ENCODE peak calls at places on chromosomes 13 and 19, in seven cellular contexts. X is fibroblast of mammary gland, K is BJ, E is lower leg skin, N is heart right ventricle, L is stomach, A is AG04450. F is an unnamed sample.

GRCh38 chr19:13864513-13865242 is 12.3 kb upstream of the NANOS3 start:
- DNase-seq in X (no peak), K (no peak), E (no peak), N (no peak), L (no peak), A (no peak), F (no peak)

GRCh38 chr13:83882626-83882959 is 319 bp upstream of the SLITRK1 start:
- DNase-seq in X (no peak), K (no peak), E (no peak), N (no peak), L (no peak), A (no peak), F (no peak)

GRCh38 chr13:100707818-100708740 is 33.5 kb upstream of the TMTC4 start:
- DNase-seq in X (peak; percentile 57), K (no peak), E (no peak), N (no peak), L (no peak), A (no peak), F (no peak)

GRCh38 chr19:57317503-57317902 is 2.8 kb upstream of the ZNF543 start:
- DNase-seq in X (no peak), K (no peak), E (no peak), N (no peak), L (no peak), A (no peak), F (no peak)

GRCh38 chr13:51538626-51539179 is 45.6 kb upstream of the WDFY2 start:
- DNase-seq in X (no peak), K (no peak), E (no peak), N (no peak), L (no peak), A (no peak), F (no peak)

GRCh38 chr13:90547272-90547790 is 800.2 kb upstream of the MIR17HG start:
- DNase-seq in X (no peak), K (no peak), E (no peak), N (no peak), L (no peak), A (no peak), F (no peak)

GRCh38 chr13:47661076-47661475 is 340.0 kb downstream of the SUCLA2 start:
- DNase-seq in X (peak; percentile 99), K (peak; percentile 58), E (no peak), N (no peak), L (no peak), A (peak; percentile 23), F (peak; percentile 53)

GRCh38 chr19:10270180-10270615 is 722 bp upstream of the ICAM1 start:
- DNase-seq in X (no peak), K (no peak), E (peak; percentile 95), N (peak; percentile 73), L (peak; percentile 75), A (no peak), F (no peak)

GRCh38 chr19:7900931-7901330 is 2.7 kb upstream of the MAP2K7 start:
- DNase-seq in X (no peak), K (no peak), E (no peak), N (no peak), L (no peak), A (no peak), F (no peak)

GRCh38 chr19:35673121-35673804 is 6.9 kb downstream of the UPK1A start:
- DNase-seq in X (peak; percentile 71), K (no peak), E (no peak), N (no peak), L (peak; percentile 43), A (no peak), F (no peak)

GRCh38 chr19:40804783-40805242 is 5.8 kb downstream of the EGLN2 start:
- DNase-seq in X (no peak), K (no peak), E (no peak), N (no peak), L (peak; percentile 73), A (no peak), F (no peak)

GRCh38 chr13:94825507-94825906 is 113.2 kb upstream of the SOX21 start:
- DNase-seq in X (peak; percentile 67), K (no peak), E (no peak), N (peak; percentile 67), L (peak; percentile 33), A (no peak), F (no peak)

GRCh38 chr19:48480476-48481190 is 11.5 kb downstream of the CYTH2 start:
- DNase-seq in X (peak; percentile 16), K (no peak), E (peak; percentile 92), N (peak; percentile 53), L (no peak), A (no peak), F (no peak)

GRCh38 chr13:111184685-111185401 is 69.7 kb downstream of the ARHGEF7 start:
- DNase-seq in X (peak; percentile 32), K (no peak), E (no peak), N (peak; percentile 78), L (no peak), A (no peak), F (no peak)

GRCh38 chr13:30094015-30094533 is 213.3 kb downstream of the KATNAL1 start:
- DNase-seq in X (no peak), K (no peak), E (no peak), N (no peak), L (no peak), A (no peak), F (no peak)

GRCh38 chr13:74465279-74465678 is 331.1 kb upstream of the KLF12 start:
- DNase-seq in X (no peak), K (no peak), E (no peak), N (no peak), L (no peak), A (no peak), F (no peak)

GRCh38 chr13:37029617-37030016 is 29.0 kb downstream of the EXOSC8 start:
- DNase-seq in X (peak; percentile 60), K (no peak), E (no peak), N (no peak), L (no peak), A (peak; percentile 1), F (no peak)

GRCh38 chr19:17611462-17612244 is 56.2 kb downstream of the COLGALT1 start:
- DNase-seq in X (no peak), K (no peak), E (no peak), N (no peak), L (no peak), A (no peak), F (no peak)

GRCh38 chr13:58950911-58951310 is 1212.8 kb downstream of the DIAPH3 start:
- DNase-seq in X (no peak), K (no peak), E (no peak), N (no peak), L (no peak), A (no peak), F (no peak)

GRCh38 chr13:73984949-73985691 is 149.1 kb downstream of the KLF12 start:
- DNase-seq in X (no peak), K (no peak), E (no peak), N (peak; percentile 29), L (no peak), A (no peak), F (no peak)

GRCh38 chr13:35957174-35957867 is 173.9 kb downstream of the DCLK1 start:
- DNase-seq in X (peak; percentile 83), K (peak; percentile 58), E (no peak), N (no peak), L (no peak), A (no peak), F (no peak)

DNA sequence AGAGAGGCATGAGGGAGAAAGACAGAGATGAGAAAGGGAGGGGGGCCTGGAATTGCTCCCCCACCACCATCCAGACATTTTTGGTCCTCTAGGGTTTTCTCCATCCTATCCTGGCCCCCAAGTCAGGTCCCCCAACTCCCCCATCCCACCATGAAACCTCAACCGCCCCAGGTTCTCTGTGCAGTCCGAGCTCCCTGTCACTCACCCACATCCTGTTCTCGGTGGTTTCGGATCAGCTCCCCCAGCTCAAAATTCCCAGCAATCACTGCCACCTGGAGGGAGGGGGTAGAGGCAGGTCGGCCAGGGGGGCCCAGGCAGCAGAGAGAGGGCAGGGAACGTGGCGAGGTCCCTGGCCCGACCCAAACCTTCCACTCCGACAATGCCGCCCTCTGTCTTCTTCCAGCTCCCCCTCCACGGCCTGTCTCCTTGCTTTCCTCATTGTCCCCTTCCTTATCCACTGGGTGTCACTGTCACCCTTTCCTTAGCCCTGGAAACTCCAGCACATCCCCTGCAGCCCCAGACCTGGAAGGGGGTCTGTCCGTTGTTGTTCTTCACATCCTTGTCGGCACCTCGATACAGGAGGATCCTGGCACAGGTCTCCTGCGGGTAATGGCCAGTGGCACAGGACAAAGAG is 15.6 kb downstream of the SHANK1 start:
- DNase-seq in X (no peak), K (no peak), E (no peak), N (no peak), L (no peak), A (no peak), F (no peak)
- TF ChIP-seq CTCF in X (peak; percentile 3), K (no peak), E (no peak), N (no peak), L (no peak), A (no peak), F (peak; percentile 11)

GRCh38 chr13:67076378-67076777 is 153.8 kb downstream of the PCDH9 start:
- DNase-seq in X (no peak), K (peak; percentile 4), E (no peak), N (no peak), L (no peak), A (no peak), F (no peak)

GRCh38 chr13:67078062-67078461 is 152.1 kb downstream of the PCDH9 start:
- DNase-seq in X (no peak), K (no peak), E (no peak), N (no peak), L (no peak), A (no peak), F (no peak)

GRCh38 chr13:67077132-67077531 is 153.0 kb downstream of the PCDH9 start:
- DNase-seq in X (no peak), K (no peak), E (no peak), N (no peak), L (no peak), A (no peak), F (no peak)

GRCh38 chr13:67071918-67072598 is 158.1 kb downstream of the PCDH9 start:
- DNase-seq in X (no peak), K (no peak), E (no peak), N (no peak), L (no peak), A (no peak), F (no peak)

DNA sequence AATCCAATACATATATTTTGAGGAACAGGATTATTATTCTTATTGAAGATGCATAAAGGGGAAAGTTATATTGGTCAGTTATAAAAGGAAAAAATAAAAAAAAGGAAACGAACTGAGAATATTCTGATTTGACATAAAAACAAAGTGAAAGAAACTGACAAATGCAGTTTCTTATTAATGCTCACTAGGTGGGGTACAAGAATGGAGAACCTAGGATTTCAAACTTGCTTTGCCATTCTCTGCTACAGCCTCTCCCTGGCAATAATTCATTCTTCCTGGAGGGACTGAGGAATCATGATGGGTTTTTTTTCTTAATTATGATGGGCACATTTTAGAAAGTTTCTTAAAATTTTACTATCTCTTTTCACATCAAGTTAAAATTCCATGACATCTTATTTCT is 154.9 kb downstream of the PCDH9 start:
- DNase-seq in X (peak; percentile 45), K (no peak), E (no peak), N (no peak), L (no peak), A (no peak), F (no peak)
- TF ChIP-seq CTCF in X (peak; percentile 38), K (no peak), E (no peak), N (peak; percentile 33), L (no peak), A (peak; percentile 16), F (no peak)

GRCh38 chr19:18832331-18833140 is 777 bp downstream of the UPF1 start:
- DNase-seq in X (peak; percentile 27), K (no peak), E (no peak), N (no peak), L (no peak), A (no peak), F (no peak)
- TF ChIP-seq CTCF in X (peak; percentile 16), K (peak; percentile 34), E (no peak), N (no peak), L (no peak), A (peak; percentile 29), F (peak; percentile 43)

GRCh38 chr19:38441660-38442348 is 8.3 kb downstream of the RYR1 start:
- DNase-seq in X (no peak), K (no peak), E (no peak), N (no peak), L (no peak), A (no peak), F (no peak)
- TF ChIP-seq CTCF in X (peak; percentile 2), K (no peak), E (no peak), N (no peak), L (no peak), A (peak; percentile 8), F (no peak)